ENCODE peak calls at places on chromosomes 16 and 17, in four cellular contexts. R is colonic mucosa, X is H1, P is left ventricle myocardium inferior. O is an unnamed sample.

GRCh38 chr17:72183194-72183685 is 62.4 kb downstream of the SOX9 start:
- DNase-seq in R (no peak), X (no peak), P (no peak), O (no peak)

GRCh38 chr16:67760206-67760605 is 41.1 kb upstream of the GFOD2 start:
- DNase-seq in R (no peak), X (no peak), P (no peak), O (no peak)

GRCh38 chr17:64498308-64499203 is 1.7 kb upstream of the POLG2 start:
- DNase-seq in R (no peak), X (no peak), P (no peak), O (no peak)

GRCh38 chr16:46916980-46917379 is 32.8 kb downstream of the GPT2 start:
- DNase-seq in R (no peak), X (no peak), P (no peak), O (no peak)

GRCh38 chr17:53844476-53845107 is 21.9 kb downstream of the KIF2B start:
- DNase-seq in R (no peak), X (no peak), P (no peak), O (no peak)

GRCh38 chr17:27895110-27895895 is 2.1 kb upstream of the LYRM9 start:
- DNase-seq in R (no peak), X (no peak), P (no peak), O (no peak)

GRCh38 chr17:66633322-66633965 is 201.5 kb upstream of the CACNG5 start:
- DNase-seq in R (no peak), X (no peak), P (no peak), O (no peak)

GRCh38 chr16:30434852-30435251 is 5.0 kb upstream of the DCTPP1 start:
- DNase-seq in R (no peak), X (no peak), P (no peak), O (no peak)

GRCh38 chr17:835263-835662 is 53.1 kb downstream of the MRM3 start:
- DNase-seq in R (no peak), X (no peak), P (no peak), O (no peak)

GRCh38 chr16:30651124-30652004 is 604 bp downstream of the PRR14 start:
- DNase-seq in R (peak; percentile 68), X (peak; percentile 80), P (peak; percentile 74), O (peak; percentile 88)

GRCh38 chr16:78091419-78091818 is 8.0 kb upstream of the WWOX start:
- DNase-seq in R (no peak), X (no peak), P (no peak), O (no peak)

GRCh38 chr17:45813051-45813731 is 29.1 kb downstream of the CRHR1 start:
- DNase-seq in R (no peak), X (peak; percentile 80), P (no peak), O (no peak)

GRCh38 chr17:72334205-72334604 is 213.4 kb downstream of the SOX9 start:
- DNase-seq in R (no peak), X (no peak), P (no peak), O (no peak)

GRCh38 chr17:45895304-45895968 is 1.1 kb downstream of the MAPT start:
- DNase-seq in R (no peak), X (peak; percentile 69), P (peak; percentile 25), O (no peak)

GRCh38 chr17:30095507-30096244 is 20.9 kb upstream of the NSRP1 start:
- DNase-seq in R (no peak), X (no peak), P (no peak), O (no peak)

GRCh38 chr17:57305918-57306317 is 49.6 kb downstream of the MSI2 start:
- DNase-seq in R (no peak), X (no peak), P (no peak), O (no peak)

GRCh38 chr16:4376820-4377572 is 5.3 kb downstream of the VASN start:
- DNase-seq in R (no peak), X (no peak), P (no peak), O (peak; percentile 62)

GRCh38 chr17:15981208-15981607 is 18.3 kb downstream of the ZSWIM7 start:
- DNase-seq in R (no peak), X (no peak), P (no peak), O (no peak)

GRCh38 chr17:82346342-82347300 is 12.4 kb upstream of the TEX19 start:
- DNase-seq in R (peak; percentile 76), X (no peak), P (no peak), O (no peak)

GRCh38 chr16:79218358-79218757 is 382.2 kb downstream of the MAF start:
- DNase-seq in R (no peak), X (no peak), P (no peak), O (no peak)

GRCh38 chr17:77898521-77899434 is 59.7 kb upstream of the TNRC6C start:
- DNase-seq in R (no peak), X (no peak), P (no peak), O (no peak)

GRCh38 chr17:4229627-4230026 is 34.2 kb downstream of the ANKFY1 start:
- DNase-seq in R (no peak), X (no peak), P (peak; percentile 51), O (peak; percentile 72)

GRCh38 chr17:58343131-58343530 is 8.9 kb downstream of the SUPT4H1 start:
- DNase-seq in R (no peak), X (no peak), P (no peak), O (no peak)

GRCh38 chr16:23836078-23836403 is 258 bp downstream of the PRKCB start:
- DNase-seq in R (no peak), X (peak; percentile 69), P (no peak), O (no peak)
- H3K4me3 ChIP-seq in R (peak overlapping the region; percentile 57), X (peak overlapping the region; percentile 62), P (peak overlapping the region; percentile 58), O (peak overlapping the region; percentile 54)

DNA sequence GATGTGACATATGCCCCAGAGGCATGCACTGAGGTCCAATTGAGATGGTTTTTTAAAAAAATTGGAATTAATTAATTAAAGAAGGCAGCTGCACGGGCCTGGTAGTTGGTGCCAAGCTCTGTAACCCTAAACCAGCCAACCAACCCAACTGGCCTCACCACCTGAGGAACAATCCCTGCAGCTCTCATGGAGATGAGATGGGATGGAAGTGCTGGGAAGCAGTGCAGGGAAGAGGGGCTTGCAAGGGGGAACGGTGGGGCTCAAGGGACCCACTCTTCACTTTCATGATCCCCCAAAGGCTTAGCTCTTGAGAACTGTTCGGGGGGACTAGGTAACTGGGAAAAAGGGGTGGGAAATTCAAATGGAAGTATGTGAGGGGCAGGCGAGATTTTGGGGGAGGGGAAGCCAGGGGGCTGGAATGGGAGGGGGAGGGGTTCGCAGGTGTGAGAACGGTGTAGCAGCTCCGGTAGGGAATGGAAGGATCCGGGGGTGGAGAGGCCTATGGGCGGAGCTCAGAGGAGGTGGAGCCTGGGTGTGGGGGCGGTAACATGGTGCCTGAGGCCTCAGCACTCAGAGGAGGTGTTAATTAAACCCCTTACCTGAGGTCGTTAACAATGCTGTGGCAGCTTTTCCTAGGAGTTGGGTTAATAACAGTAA is 9.3 kb upstream of the ZNF652 start:
- DNase-seq in R (no peak), X (peak; percentile 92), P (no peak), O (no peak)
- H3K4me3 ChIP-seq in R (no peak overlapping the region), X (no peak overlapping the region), P (no peak overlapping the region), O (no peak overlapping the region)

DNA sequence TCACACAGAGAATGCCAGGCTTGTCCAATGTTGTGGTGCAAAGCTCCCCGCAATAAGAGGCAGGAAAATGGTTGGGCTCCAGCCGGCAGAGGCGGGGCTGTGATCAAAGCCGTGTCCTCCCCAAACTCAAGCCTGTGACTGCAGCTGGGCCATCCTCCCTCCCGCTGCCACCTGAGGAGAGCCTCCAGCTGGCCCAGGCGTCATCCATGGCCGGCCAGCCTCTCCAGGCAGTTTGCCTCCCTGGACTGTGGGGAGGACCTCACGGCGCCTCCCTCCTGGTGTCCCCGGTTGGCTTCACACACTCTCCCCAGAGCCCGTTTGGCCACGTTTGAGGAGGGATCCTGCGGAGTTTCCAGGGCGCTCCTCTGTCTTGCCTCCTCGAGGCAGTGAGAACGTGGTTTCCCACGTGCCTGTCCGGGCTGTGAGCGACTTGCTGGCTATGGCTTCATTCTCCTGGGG is 134.1 kb downstream of the IRF8 start:
- DNase-seq in R (no peak), X (no peak), P (no peak), O (peak; percentile 52)
- H3K4me3 ChIP-seq in R (no peak overlapping the region), X (no peak overlapping the region), P (no peak overlapping the region), O (no peak overlapping the region)

GRCh38 chr17:49240619-49241018 is 10.0 kb upstream of the PHOSPHO1 start:
- DNase-seq in R (no peak), X (no peak), P (no peak), O (no peak)

GRCh38 chr17:49231563-49231894 is 942 bp upstream of the PHOSPHO1 start:
- DNase-seq in R (no peak), X (no peak), P (no peak), O (no peak)

GRCh38 chr17:49234509-49235080 is 4.0 kb upstream of the PHOSPHO1 start:
- DNase-seq in R (no peak), X (no peak), P (no peak), O (no peak)

GRCh38 chr17:49239963-49240362 is 9.4 kb upstream of the PHOSPHO1 start:
- DNase-seq in R (no peak), X (no peak), P (no peak), O (no peak)

DNA sequence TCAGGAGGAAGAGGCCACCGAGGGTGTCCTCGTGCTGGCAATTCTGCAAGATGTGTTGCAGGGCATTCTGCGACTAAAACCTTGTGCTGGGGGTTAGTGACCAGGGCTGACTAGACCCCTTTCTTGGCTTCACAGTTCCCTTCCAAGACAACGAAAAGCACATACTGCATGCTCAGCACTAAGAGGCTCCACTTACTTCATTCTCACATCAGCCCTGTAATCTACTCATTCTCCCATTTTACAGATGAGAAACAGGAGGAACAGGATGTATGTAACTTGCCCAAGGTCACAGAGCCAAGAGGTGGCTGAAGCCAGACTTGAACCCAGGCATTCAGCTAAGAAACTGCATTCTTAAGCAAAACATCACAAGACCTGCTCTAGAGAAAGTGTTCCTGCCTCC is 5.3 kb upstream of the PHOSPHO1 start:
- DNase-seq in R (no peak), X (no peak), P (no peak), O (no peak)
- H3K4me3 ChIP-seq in R (no peak overlapping the region), X (no peak overlapping the region), P (no peak overlapping the region), O (no peak overlapping the region)

GRCh38 chr16:89261691-89262563 is 44.4 kb downstream of the ZNF778 start:
- DNase-seq in R (no peak), X (no peak), P (no peak), O (no peak)

GRCh38 chr16:89257281-89257731 is 39.8 kb downstream of the ZNF778 start:
- DNase-seq in R (no peak), X (peak; percentile 67), P (no peak), O (peak; percentile 53)

GRCh38 chr16:89253548-89254287 is 36.2 kb downstream of the ZNF778 start:
- DNase-seq in R (no peak), X (no peak), P (no peak), O (no peak)

GRCh38 chr16:89256651-89257254 is 39.2 kb downstream of the ZNF778 start:
- DNase-seq in R (peak; percentile 60), X (peak; percentile 84), P (peak; percentile 24), O (peak; percentile 75)

DNA sequence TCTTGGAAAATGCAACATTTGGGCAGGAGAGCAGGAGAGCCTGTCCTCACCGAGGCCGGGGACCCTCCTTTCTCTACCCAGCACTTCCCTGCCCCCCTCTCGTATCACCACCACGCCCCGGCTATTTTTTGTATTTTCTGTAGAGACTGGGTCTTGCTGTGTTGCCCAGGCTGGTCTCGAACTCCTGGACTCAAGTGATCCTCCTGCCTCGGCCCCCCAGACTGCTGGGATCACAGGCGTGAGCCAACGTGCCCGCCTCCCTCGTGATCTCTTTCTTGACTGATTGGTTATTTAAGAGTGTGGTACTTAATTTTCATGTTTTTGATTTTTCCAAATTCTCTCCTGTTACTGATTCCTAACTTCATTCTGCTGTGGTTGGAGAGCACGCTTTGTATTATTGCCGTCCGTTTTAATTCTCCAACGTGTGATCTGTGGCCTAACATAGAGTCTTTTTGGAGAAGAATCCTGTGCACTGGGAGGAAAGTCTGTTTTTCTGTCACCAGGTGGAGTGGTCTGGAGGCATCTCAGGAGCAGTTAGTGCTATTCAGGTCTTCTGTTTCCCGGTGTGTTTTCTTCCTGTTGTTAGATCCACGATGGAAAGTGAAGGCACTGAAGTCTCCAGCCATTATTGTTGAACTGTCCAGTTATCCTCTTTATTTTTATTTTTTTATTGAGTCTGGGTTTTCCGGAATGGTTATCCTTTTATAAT is 40.4 kb downstream of the ZNF778 start:
- DNase-seq in R (no peak), X (no peak), P (no peak), O (no peak)
- H3K4me3 ChIP-seq in R (peak overlapping the region; percentile 41), X (peak overlapping the region; percentile 43), P (peak overlapping the region; percentile 63), O (no peak overlapping the region)

O was measured in right cardiac atrium.